ENCODE peak calls at places on chromosomes 4 and X, in seven cellular contexts. S, N, F, H, M, L and Z are unnamed samples.

GRCh38 chr4:8830611-8831200 is 40.9 kb downstream of the HMX1 start:
- DNase-seq in S (no peak), N (no peak), F (no peak), H (no peak), M (no peak), L (no peak), Z (no peak)

GRCh38 chr4:76108467-76109181 is 34.1 kb downstream of the ART3 start:
- DNase-seq in S (no peak), N (no peak), F (peak; percentile 68), H (peak; percentile 6), M (no peak), L (no peak), Z (no peak)

GRCh38 chr4:121208571-121208970 is 44.5 kb upstream of the TNIP3 start:
- DNase-seq in S (no peak), N (no peak), F (no peak), H (no peak), M (no peak), L (no peak), Z (no peak)

GRCh38 chrX:58025979-58026378 is 115.7 kb upstream of the ZXDA start:
- DNase-seq in S (peak; percentile 50), N (no peak), F (peak; percentile 52), H (peak; percentile 9), M (peak; percentile 1), L (no peak), Z (no peak)

GRCh38 chr4:120070191-120070590 is 3.5 kb upstream of the MAD2L1 start:
- DNase-seq in S (no peak), N (no peak), F (no peak), H (no peak), M (peak; percentile 32), L (no peak), Z (no peak)

GRCh38 chr4:52704133-52704532 is 45.0 kb upstream of the USP46 start:
- DNase-seq in S (no peak), N (no peak), F (no peak), H (no peak), M (no peak), L (no peak), Z (no peak)

GRCh38 chrX:155086202-155086840 is 15.0 kb downstream of the BRCC3 start:
- DNase-seq in S (peak; percentile 56), N (peak; percentile 32), F (peak; percentile 62), H (peak; percentile 66), M (no peak), L (no peak), Z (peak; percentile 14)

GRCh38 chr4:154604696-154605200 is 7.7 kb downstream of the FGG start:
- DNase-seq in S (no peak), N (no peak), F (no peak), H (no peak), M (no peak), L (no peak), Z (no peak)

GRCh38 chr4:44016582-44017421 is 431.8 kb downstream of the KCTD8 start:
- DNase-seq in S (no peak), N (no peak), F (peak; percentile 5), H (peak; percentile 28), M (no peak), L (no peak), Z (no peak)

GRCh38 chrX:115490814-115491213 is 70.2 kb upstream of the PLS3 start:
- DNase-seq in S (no peak), N (no peak), F (no peak), H (no peak), M (no peak), L (no peak), Z (no peak)

GRCh38 chrX:135484636-135485289 is 35.7 kb upstream of the INTS6L start:
- DNase-seq in S (peak; percentile 24), N (no peak), F (peak; percentile 44), H (peak; percentile 31), M (peak; percentile 31), L (no peak), Z (no peak)

GRCh38 chr4:182144621-182145359 is 98.4 kb upstream of the TENM3 start:
- DNase-seq in S (no peak), N (peak; percentile 67), F (peak; percentile 28), H (peak; percentile 53), M (no peak), L (no peak), Z (peak; percentile 22)

GRCh38 chr4:139222215-139222614 is 45.2 kb upstream of the ELF2 start:
- DNase-seq in S (no peak), N (no peak), F (no peak), H (no peak), M (no peak), L (no peak), Z (no peak)

DNA sequence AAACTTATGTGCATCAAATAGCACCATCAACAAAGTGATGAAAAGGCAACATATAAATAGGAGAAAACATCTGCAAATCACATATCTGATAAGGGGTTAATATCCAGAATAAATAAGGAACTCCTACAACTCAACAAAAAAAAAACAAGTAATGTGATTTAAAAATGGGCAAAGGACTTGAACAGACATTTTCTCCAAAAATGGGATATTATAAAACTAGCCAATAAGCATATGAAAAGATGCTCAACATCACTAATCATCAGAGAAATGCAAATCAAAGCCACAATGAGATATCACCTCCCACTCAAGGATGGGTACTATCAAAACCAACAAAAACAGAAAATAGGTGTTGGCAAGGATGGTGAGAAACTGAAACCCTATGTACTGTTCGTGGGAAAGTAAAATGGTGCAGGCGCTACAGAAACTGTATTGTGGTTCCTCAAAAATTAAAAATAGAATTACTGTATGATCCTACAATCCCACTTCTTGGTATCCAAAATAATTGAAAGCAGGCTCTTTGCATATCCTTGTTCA is 2.4 kb downstream of the DNAJB14 start:
- DNase-seq in S (no peak), N (no peak), F (no peak), H (no peak), M (no peak), L (no peak), Z (no peak)
- TF ChIP-seq CTCF in S (no peak), N (no peak), F (no peak), H (no peak), M (no peak), L (no peak), Z (no peak)

GRCh38 chrX:18354369-18355329 is at the start of gene SCML2:
- DNase-seq in S (peak; percentile 37), N (peak; percentile 74), F (peak; percentile 17), H (peak; percentile 71), M (no peak), L (peak; percentile 38), Z (peak; percentile 41)

GRCh38 chrX:18351774-18352173 is 2.7 kb downstream of the SCML2 start:
- DNase-seq in S (no peak), N (no peak), F (no peak), H (peak; percentile 31), M (no peak), L (no peak), Z (no peak)

GRCh38 chrX:18348047-18348446 is 6.4 kb downstream of the SCML2 start:
- DNase-seq in S (no peak), N (no peak), F (no peak), H (no peak), M (no peak), L (no peak), Z (no peak)

GRCh38 chrX:18353931-18354368 is 538 bp downstream of the SCML2 start:
- DNase-seq in S (peak; percentile 20), N (peak; percentile 51), F (no peak), H (peak; percentile 70), M (no peak), L (no peak), Z (peak; percentile 18)
- TF ChIP-seq CTCF in S (no peak), N (no peak), F (no peak), H (peak; percentile 22), M (peak; percentile 24), L (no peak), Z (peak; percentile 22)

DNA sequence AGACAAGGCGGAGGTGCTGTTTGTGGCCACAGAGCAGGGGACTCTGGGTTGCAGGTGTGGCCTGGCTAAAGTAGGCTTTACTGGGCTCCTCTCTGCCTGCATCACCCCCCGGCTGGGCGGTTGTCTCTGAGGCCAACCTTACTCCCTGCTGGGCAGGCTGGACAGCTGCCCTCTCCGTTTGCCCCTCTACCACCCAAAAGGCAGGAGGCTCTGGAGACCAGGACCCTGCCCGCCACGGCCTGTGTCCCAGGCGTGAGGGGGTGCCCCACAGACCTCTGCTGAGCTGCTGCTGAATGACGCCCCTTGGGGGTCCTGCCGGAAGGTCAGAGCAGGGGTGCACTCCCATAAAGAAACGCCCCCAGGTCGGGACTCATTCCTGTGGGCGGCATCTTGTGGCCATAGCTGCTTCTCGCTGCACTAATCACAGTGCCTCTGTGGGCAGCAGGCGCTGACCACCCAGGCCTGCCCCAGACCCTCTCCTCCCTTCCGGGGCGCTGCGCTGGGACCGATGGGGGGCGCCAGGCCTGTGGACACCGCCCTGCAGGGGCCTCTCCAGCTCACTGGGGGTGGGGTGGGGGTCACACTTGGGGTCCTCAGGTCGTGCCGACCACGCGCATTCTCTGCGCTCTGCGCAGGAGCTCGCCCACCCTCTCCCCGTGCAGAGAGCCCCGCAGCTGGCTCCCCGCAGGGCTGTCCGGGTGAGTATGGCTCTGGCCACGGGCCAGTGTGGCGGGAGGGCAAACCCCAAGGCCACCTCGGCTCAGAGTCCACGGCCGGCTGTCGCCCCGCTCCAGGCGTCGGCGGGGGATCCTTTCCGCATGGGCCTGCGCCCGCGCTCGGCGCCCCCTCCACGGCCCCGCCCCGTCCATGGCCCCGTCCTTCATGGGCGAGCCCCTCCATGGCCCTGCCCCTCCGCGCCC is 920 bp downstream of the HTT-AS start:
- DNase-seq in S (peak; percentile 6), N (no peak), F (no peak), H (peak; percentile 59), M (no peak), L (peak; percentile 23), Z (peak; percentile 15)
- TF ChIP-seq CTCF in S (no peak), N (no peak), F (no peak), H (peak; percentile 42), M (no peak), L (peak; percentile 9), Z (no peak)

DNA sequence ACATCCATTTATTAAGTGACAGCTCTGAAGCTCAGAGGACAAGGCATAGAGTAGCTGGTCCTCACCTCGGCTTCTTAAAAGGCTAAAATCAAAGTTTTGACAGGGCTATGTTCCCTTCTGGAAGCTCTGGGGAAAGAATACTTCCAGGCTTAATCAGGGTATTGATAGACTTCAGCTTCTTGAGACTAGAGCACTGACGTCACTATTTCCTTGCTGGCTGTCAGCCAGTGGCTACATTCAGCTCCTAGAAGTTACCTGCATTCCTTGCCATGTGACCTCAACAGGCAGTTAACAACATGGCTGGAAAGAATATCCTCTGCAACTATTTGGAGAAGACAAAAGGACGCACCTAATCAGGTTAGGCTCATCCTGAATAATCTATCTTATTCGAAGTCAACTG is 1144.8 kb downstream of the ADGRL3 start:
- DNase-seq in S (no peak), N (no peak), F (peak; percentile 5), H (no peak), M (no peak), L (no peak), Z (no peak)
- TF ChIP-seq CTCF in S (no peak), N (no peak), F (no peak), H (no peak), M (no peak), L (no peak), Z (no peak)

GRCh38 chr4:186067757-186068385 is 1.1 kb upstream of the TLR3 start:
- DNase-seq in S (peak; percentile 61), N (peak; percentile 15), F (peak; percentile 72), H (peak; percentile 68), M (peak; percentile 8), L (peak; percentile 41), Z (no peak)
- TF ChIP-seq CTCF in S (peak; percentile 34), N (no peak), F (no peak), H (peak; percentile 62), M (peak; percentile 57), L (peak; percentile 66), Z (peak; percentile 59)

GRCh38 chr4:108833041-108833440 is 70.2 kb upstream of the ETNPPL start:
- DNase-seq in S (no peak), N (no peak), F (peak; percentile 32), H (peak; percentile 40), M (no peak), L (no peak), Z (no peak)
- TF ChIP-seq CTCF in S (no peak), N (no peak), F (no peak), H (peak; percentile 34), M (no peak), L (no peak), Z (peak; percentile 31)